ENCODE peak calls at places on chromosomes 4 and X, in ten cellular contexts. Q is body of pancreas, C is GM12892, F is H1, Y is IMR-90, O is uterus, L is sigmoid colon, I is heart left ventricle, E is testis, W is stomach. U is an unnamed sample.

GRCh38 chr4:33150139-33150538 is 2430.0 kb downstream of the PCDH7 start:
- DNase-seq in Q (no peak), C (no peak), F (no peak), Y (no peak), O (no peak), L (no peak), I (no peak), E (no peak), W (no peak), U (no peak)

GRCh38 chr4:113469023-113469390 is 292.5 kb downstream of the CAMK2D start:
- DNase-seq in Q (no peak), C (no peak), F (no peak), Y (peak), O (no peak), L (no peak), I (no peak), E (no peak), W (no peak), U (no peak)

GRCh38 chr4:81215219-81215892 is at the start of gene PRKG2:
- DNase-seq in Q (no peak), C (no peak), F (peak), Y (no peak), O (no peak), L (no peak), I (no peak), E (peak), W (no peak), U (no peak)

GRCh38 chr4:169398294-169398693 is 127.5 kb upstream of the SH3RF1 start:
- DNase-seq in Q (no peak), C (no peak), F (no peak), Y (peak), O (no peak), L (no peak), I (no peak), E (no peak), W (no peak), U (no peak)

GRCh38 chr4:20645231-20645630 is 55.0 kb upstream of the PACRGL start:
- DNase-seq in Q (no peak), C (no peak), F (no peak), Y (no peak), O (no peak), L (no peak), I (no peak), E (no peak), W (no peak), U (no peak)

GRCh38 chrX:3295731-3296130 is 50.7 kb downstream of the MXRA5 start:
- DNase-seq in Q (no peak), C (no peak), F (peak), Y (no peak), O (no peak), L (no peak), I (no peak), E (peak), W (no peak), U (no peak)

GRCh38 chr4:168839758-168840385 is 170.2 kb downstream of the CBR4 start:
- DNase-seq in Q (no peak), C (no peak), F (no peak), Y (no peak), O (peak), L (no peak), I (no peak), E (no peak), W (no peak), U (no peak)

GRCh38 chrX:13808293-13808692 is 8.6 kb downstream of the GPM6B start:
- DNase-seq in Q (no peak), C (no peak), F (no peak), Y (no peak), O (no peak), L (no peak), I (no peak), E (no peak), W (no peak), U (no peak)

GRCh38 chr4:76251448-76252270 is at the start of gene FAM47E:
- DNase-seq in Q (peak), C (peak), F (peak), Y (peak), O (peak), L (peak), I (peak), E (peak), W (peak), U (peak)
- TF ChIP-seq POLR2A in Q (peak), C (no peak), F (peak), Y (no peak), O (no peak), L (no peak), I (no peak), E (no peak), W (no peak), U (no peak)

DNA sequence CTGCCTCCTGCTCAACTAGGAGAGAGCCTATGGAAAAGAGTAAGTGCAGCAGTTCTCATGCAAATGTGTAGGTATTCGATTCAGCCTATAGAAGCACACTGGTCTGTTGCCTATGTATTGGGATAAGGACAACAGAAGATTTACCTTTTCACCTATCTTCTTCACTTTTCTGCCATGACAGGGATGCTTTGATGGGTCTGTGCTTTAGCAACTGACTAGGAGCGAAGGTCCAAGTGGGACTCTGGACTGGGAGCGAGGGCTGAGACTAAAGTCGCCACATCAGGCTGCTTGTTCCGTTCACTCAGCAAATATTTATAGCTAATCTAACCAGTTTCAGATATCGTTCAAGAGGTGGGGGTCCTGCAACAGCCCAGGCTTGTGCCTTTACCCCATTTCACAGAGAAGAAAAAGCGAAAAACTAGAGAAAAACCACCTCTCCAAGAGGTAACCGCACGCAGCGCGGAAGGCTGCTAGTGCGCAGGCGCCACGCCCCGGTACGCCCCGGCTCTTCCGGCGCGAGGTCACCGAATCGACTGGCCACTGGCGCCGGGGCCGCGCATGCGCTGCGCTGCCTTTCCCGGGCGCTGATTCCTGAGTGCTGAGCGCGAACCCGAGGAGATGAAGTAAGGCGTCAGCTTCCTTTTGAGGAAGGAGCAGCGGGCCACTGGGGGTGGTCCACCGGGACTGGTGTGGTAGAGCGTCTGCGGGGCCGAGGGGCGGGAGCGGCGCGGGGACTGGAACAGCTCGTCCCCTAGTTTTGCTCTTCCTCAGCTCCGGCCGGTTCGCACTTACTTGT is at the start of gene RBMX2:
- DNase-seq in Q (peak), C (peak), F (peak), Y (peak), O (peak), L (peak), I (peak), E (peak), W (peak), U (peak)
- TF ChIP-seq POLR2A in Q (peak), C (peak), F (peak), Y (no peak), O (peak), L (peak), I (no peak), E (no peak), W (no peak), U (peak)

GRCh38 chr4:25654971-25655963 is at the start of gene SLC34A2:
- DNase-seq in Q (peak), C (no peak), F (peak), Y (no peak), O (no peak), L (no peak), I (no peak), E (peak), W (peak), U (no peak)
- TF ChIP-seq POLR2A in Q (peak), C (no peak), F (peak), Y (no peak), O (no peak), L (no peak), I (no peak), E (no peak), W (no peak), U (no peak)

GRCh38 chrX:23742174-23742692 is 843 bp downstream of the ACOT9 start:
- DNase-seq in Q (peak), C (no peak), F (no peak), Y (peak), O (peak), L (peak), I (peak), E (peak), W (peak), U (peak)
- TF ChIP-seq POLR2A in Q (no peak), C (no peak), F (no peak), Y (peak), O (peak), L (peak), I (no peak), E (no peak), W (no peak), U (no peak)

GRCh38 chr4:24630937-24631336 is 46.6 kb upstream of the DHX15 start:
- DNase-seq in Q (no peak), C (no peak), F (no peak), Y (no peak), O (no peak), L (no peak), I (no peak), E (no peak), W (no peak), U (no peak)
- TF ChIP-seq POLR2A in Q (no peak), C (no peak), F (no peak), Y (no peak), O (no peak), L (no peak), I (no peak), E (no peak), W (no peak), U (no peak)

DNA sequence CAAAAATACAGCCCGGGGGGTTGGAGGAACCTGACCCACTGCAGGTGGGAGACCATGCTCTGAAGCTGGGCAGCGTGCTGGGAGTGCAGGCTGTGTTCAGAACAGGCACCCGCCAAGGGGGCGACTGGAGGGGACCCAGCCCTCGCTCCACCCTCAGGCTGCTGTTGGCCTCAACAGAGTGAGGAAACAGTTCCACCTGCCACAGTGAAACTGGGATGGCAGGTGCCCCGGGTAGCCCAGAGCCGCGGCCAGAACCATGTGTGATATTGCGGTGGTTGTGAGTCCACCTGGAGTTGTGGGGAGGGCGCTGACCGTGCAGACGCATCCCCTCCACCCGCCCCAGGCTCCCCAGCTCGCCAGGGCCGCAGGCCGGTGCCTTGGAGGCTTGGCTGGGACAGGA is 45.7 kb upstream of the PSAPL1 start:
- DNase-seq in Q (no peak), C (no peak), F (no peak), Y (no peak), O (no peak), L (no peak), I (no peak), E (no peak), W (no peak), U (no peak)
- TF ChIP-seq POLR2A in Q (no peak), C (no peak), F (no peak), Y (no peak), O (no peak), L (no peak), I (no peak), E (no peak), W (no peak), U (no peak)

GRCh38 chrX:91435465-91435864 is 826 bp downstream of the PABPC5 start:
- DNase-seq in Q (no peak), C (no peak), F (no peak), Y (no peak), O (no peak), L (no peak), I (no peak), E (peak), W (no peak), U (no peak)

GRCh38 chrX:91434351-91435168 is at the start of gene PABPC5:
- DNase-seq in Q (peak), C (no peak), F (peak), Y (peak), O (peak), L (peak), I (peak), E (peak), W (peak), U (peak)
- TF ChIP-seq POLR2A in Q (peak), C (no peak), F (peak), Y (peak), O (peak), L (peak), I (no peak), E (no peak), W (no peak), U (no peak)